ENCODE peak calls at places on chromosome 9, in six cellular contexts. A, U, B, X, D and L are unnamed samples.
A peak's percentile ranks its signal among the peaks of the same experiment; 100 is the strongest.

GRCh38 chr9:122192261-122192875 is 32.7 kb downstream of the MORN5 start:
- DNase-seq in A (no peak), U (no peak), B (no peak), X (no peak), D (no peak), L (no peak)

GRCh38 chr9:120931278-120932085 is 4.9 kb upstream of the TRAF1 start:
- DNase-seq in A (no peak), U (peak; percentile 64), B (no peak), X (peak; percentile 74), D (peak; percentile 45), L (no peak)

GRCh38 chr9:15936316-15936869 is 383.6 kb downstream of the CCDC171 start:
- DNase-seq in A (peak; percentile 29), U (no peak), B (peak; percentile 47), X (peak; percentile 74), D (no peak), L (no peak)

GRCh38 chr9:33329117-33329563 is 38.8 kb downstream of the NFX1 start:
- DNase-seq in A (peak; percentile 49), U (no peak), B (peak; percentile 85), X (peak; percentile 85), D (peak; percentile 83), L (no peak)

GRCh38 chr9:2466703-2467102 is 154.9 kb upstream of the VLDLR start:
- DNase-seq in A (no peak), U (no peak), B (no peak), X (no peak), D (peak; percentile 12), L (no peak)

GRCh38 chr9:17134843-17135577 is at the start of gene CNTLN:
- DNase-seq in A (peak; percentile 97), U (peak; percentile 55), B (peak; percentile 70), X (peak; percentile 89), D (peak; percentile 89), L (peak; percentile 93)

GRCh38 chr9:70407081-70407503 is 7.4 kb downstream of the KLF9 start:
- DNase-seq in A (no peak), U (no peak), B (peak; percentile 81), X (peak; percentile 89), D (no peak), L (no peak)

GRCh38 chr9:113998114-113998513 is 80.0 kb downstream of the AMBP start:
- DNase-seq in A (peak; percentile 14), U (peak; percentile 6), B (no peak), X (no peak), D (no peak), L (no peak)

GRCh38 chr9:93820667-93821306 is 134.4 kb downstream of the BARX1 start:
- DNase-seq in A (no peak), U (no peak), B (no peak), X (no peak), D (no peak), L (no peak)

GRCh38 chr9:37144762-37145161 is 24.4 kb downstream of the ZCCHC7 start:
- DNase-seq in A (no peak), U (no peak), B (peak; percentile 51), X (peak; percentile 42), D (no peak), L (no peak)

GRCh38 chr9:113484258-113484730 is 20.8 kb downstream of the RGS3 start:
- DNase-seq in A (peak; percentile 82), U (no peak), B (peak; percentile 11), X (no peak), D (peak; percentile 41), L (peak; percentile 96)

GRCh38 chr9:71609453-71609840 is 158.9 kb downstream of the CEMIP2 start:
- DNase-seq in A (no peak), U (no peak), B (no peak), X (no peak), D (no peak), L (no peak)

GRCh38 chr9:109190151-109190550 is 23.1 kb upstream of the FRRS1L start:
- DNase-seq in A (no peak), U (no peak), B (peak; percentile 10), X (no peak), D (no peak), L (no peak)

GRCh38 chr9:69549310-69550202 is 122.6 kb downstream of the APBA1 start:
- DNase-seq in A (no peak), U (no peak), B (peak; percentile 29), X (peak; percentile 57), D (peak; percentile 31), L (peak; percentile 44)

GRCh38 chr9:71793386-71794105 is 25.2 kb upstream of the CEMIP2 start:
- DNase-seq in A (no peak), U (no peak), B (peak; percentile 52), X (peak; percentile 20), D (no peak), L (no peak)

GRCh38 chr9:113898596-113898995 is 22.5 kb downstream of the ZNF618 start:
- DNase-seq in A (no peak), U (no peak), B (no peak), X (no peak), D (no peak), L (no peak)

GRCh38 chr9:18688581-18688980 is 214.6 kb downstream of the ADAMTSL1 start:
- DNase-seq in A (no peak), U (no peak), B (no peak), X (no peak), D (no peak), L (no peak)

GRCh38 chr9:122087406-122088200 is 5.5 kb downstream of the TTLL11 start:
- DNase-seq in A (no peak), U (no peak), B (no peak), X (peak; percentile 38), D (no peak), L (no peak)

GRCh38 chr9:131349881-131350563 is 43.9 kb upstream of the PRRC2B start:
- DNase-seq in A (peak; percentile 88), U (peak; percentile 90), B (peak; percentile 71), X (peak; percentile 83), D (peak; percentile 95), L (peak; percentile 96)

GRCh38 chr9:5630038-5630507 is 1.2 kb downstream of the RIC1 start:
- DNase-seq in A (no peak), U (no peak), B (peak; percentile 28), X (peak; percentile 73), D (peak; percentile 33), L (no peak)

GRCh38 chr9:3977388-3977787 is 322.5 kb downstream of the GLIS3 start:
- DNase-seq in A (no peak), U (no peak), B (no peak), X (no peak), D (no peak), L (no peak)

GRCh38 chr9:114384836-114385411 is 2.9 kb downstream of the AKNA start:
- DNase-seq in A (no peak), U (no peak), B (no peak), X (no peak), D (no peak), L (no peak)

GRCh38 chr9:1759009-1759408 is 256.1 kb upstream of the SMARCA2 start:
- DNase-seq in A (no peak), U (no peak), B (no peak), X (no peak), D (peak; percentile 22), L (no peak)

GRCh38 chr9:113775714-113776113 is 100.4 kb upstream of the ZNF618 start:
- DNase-seq in A (no peak), U (no peak), B (no peak), X (no peak), D (no peak), L (no peak)

GRCh38 chr9:101486693-101487442 is 46.8 kb upstream of the RNF20 start:
- DNase-seq in A (peak; percentile 56), U (no peak), B (no peak), X (peak; percentile 65), D (peak; percentile 72), L (peak; percentile 74)

GRCh38 chr9:133683494-133684460 is 47.6 kb downstream of the DBH start:
- DNase-seq in A (peak; percentile 68), U (peak; percentile 74), B (peak; percentile 40), X (no peak), D (peak; percentile 19), L (peak; percentile 46)
- H3K4me3 ChIP-seq in A (no peak overlapping the region), U (peak overlapping the region; percentile 24), B (no peak overlapping the region), X (no peak overlapping the region), D (no peak overlapping the region), L (no peak overlapping the region)

GRCh38 chr9:36140086-36141084 is 3.9 kb downstream of the GLIPR2 start:
- DNase-seq in A (no peak), U (no peak), B (no peak), X (no peak), D (no peak), L (no peak)
- H3K4me3 ChIP-seq in A (no peak overlapping the region), U (no peak overlapping the region), B (no peak overlapping the region), X (no peak overlapping the region), D (no peak overlapping the region), L (no peak overlapping the region)

DNA sequence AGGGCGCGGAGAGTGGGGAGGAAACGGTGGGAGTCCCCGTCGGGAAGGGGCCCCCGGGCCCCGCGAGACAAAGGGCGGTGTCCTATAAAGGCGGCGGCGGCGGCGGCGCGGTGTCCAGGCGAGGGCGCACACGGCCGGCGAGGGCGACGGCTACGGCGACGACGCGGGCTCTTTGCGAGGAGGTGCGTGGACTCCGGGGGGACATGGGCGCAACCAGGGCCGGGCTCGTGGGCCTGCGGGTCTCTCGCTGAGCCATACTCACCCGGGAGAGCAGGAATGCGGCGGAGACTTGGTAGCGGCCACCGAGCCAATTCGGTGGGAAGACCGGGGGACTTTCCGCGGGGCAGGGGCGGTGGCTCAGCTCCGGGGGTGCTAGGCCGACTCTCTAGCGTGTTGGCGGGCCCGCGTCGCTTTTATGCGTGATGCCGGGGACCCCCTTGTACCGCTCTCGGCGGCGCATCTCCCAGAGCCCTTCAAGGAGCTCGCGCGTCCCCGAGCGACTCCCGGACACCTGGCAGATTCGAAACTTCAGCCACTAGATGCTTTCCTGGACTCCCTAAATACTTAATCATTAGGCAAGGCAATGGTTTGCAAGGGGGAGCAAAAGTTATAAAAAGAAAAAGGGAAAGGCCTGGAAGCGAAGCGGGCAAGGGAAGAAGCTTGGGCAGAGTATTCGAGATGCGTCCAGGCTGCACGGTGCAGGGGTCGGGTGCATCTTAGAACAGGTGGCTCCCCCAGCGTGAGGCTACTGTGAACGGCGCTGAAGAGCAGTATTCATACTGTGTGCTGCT is 5.9 kb upstream of the TAL2 start:
- DNase-seq in A (peak; percentile 22), U (no peak), B (no peak), X (no peak), D (peak; percentile 51), L (peak; percentile 32)
- H3K4me3 ChIP-seq in A (peak overlapping the region; percentile 63), U (peak overlapping the region; percentile 10), B (peak overlapping the region; percentile 53), X (peak overlapping the region; percentile 44), D (no peak overlapping the region), L (peak overlapping the region; percentile 60)

GRCh38 chr9:25678846-25679360 is 659 bp upstream of the TUSC1 start:
- DNase-seq in A (no peak), U (no peak), B (no peak), X (peak; percentile 4), D (no peak), L (no peak)
- H3K4me3 ChIP-seq in A (peak overlapping the region; percentile 98), U (no peak overlapping the region), B (peak overlapping the region; percentile 67), X (peak overlapping the region; percentile 63), D (no peak overlapping the region), L (peak overlapping the region; percentile 98)

GRCh38 chr9:112041536-112042243 is 133.4 kb downstream of the SUSD1 start:
- DNase-seq in A (peak; percentile 40), U (no peak), B (peak; percentile 100), X (peak; percentile 99), D (no peak), L (no peak)
- H3K4me3 ChIP-seq in A (no peak overlapping the region), U (no peak overlapping the region), B (no peak overlapping the region), X (no peak overlapping the region), D (no peak overlapping the region), L (no peak overlapping the region)

GRCh38 chr9:124594673-124595072 is 87.5 kb upstream of the NR5A1 start:
- DNase-seq in A (no peak), U (no peak), B (no peak), X (peak; percentile 34), D (no peak), L (no peak)
- H3K4me3 ChIP-seq in A (no peak overlapping the region), U (no peak overlapping the region), B (no peak overlapping the region), X (no peak overlapping the region), D (no peak overlapping the region), L (no peak overlapping the region)